ENCODE peak calls at places on chromosomes 4 and X, in five cellular contexts. One of them, this sample, is unnamed.

GRCh38 chrX:26574208-26574607 is 358.2 kb downstream of the MAGEB5 start:
- DNase-seq in stimulated activated CD4-positive, alpha-beta T cell treated with anti-CD3 and anti-CD28 coated beads, Interleukin-12 subunit alpha, Interleukin-12 subunit beta, amount 100 ng/mL, for 48 hours: no peak
- DNase-seq in stromal cell of bone marrow: no peak
- DNase-seq in OCI-LY7: no peak
- DNase-seq in CD4-positive, alpha-beta memory T cell: no peak
- DNase-seq in this sample: no peak

GRCh38 chr4:138910914-138911336 is 104.7 kb upstream of the NOCT start:
- DNase-seq in CD4-positive, alpha-beta memory T cell: no peak
- DNase-seq in OCI-LY7: no peak
- DNase-seq in stromal cell of bone marrow: peak; percentile 28
- DNase-seq in stimulated activated CD4-positive, alpha-beta T cell treated with anti-CD3 and anti-CD28 coated beads, Interleukin-12 subunit alpha, Interleukin-12 subunit beta, amount 100 ng/mL, for 48 hours: no peak
- DNase-seq in this sample: peak; percentile 95

GRCh38 chrX:150772150-150772970 is 79.2 kb downstream of the MTMR1 start:
- DNase-seq in CD4-positive, alpha-beta memory T cell: peak; percentile 61
- DNase-seq in OCI-LY7: peak; percentile 55
- DNase-seq in stromal cell of bone marrow: peak; percentile 14
- DNase-seq in stimulated activated CD4-positive, alpha-beta T cell treated with anti-CD3 and anti-CD28 coated beads, Interleukin-12 subunit alpha, Interleukin-12 subunit beta, amount 100 ng/mL, for 48 hours: peak; percentile 57
- DNase-seq in this sample: peak; percentile 61

GRCh38 chr4:2082118-2082517 is 23.0 kb downstream of the NAT8L start:
- DNase-seq in OCI-LY7: no peak
- DNase-seq in stromal cell of bone marrow: no peak
- DNase-seq in stimulated activated CD4-positive, alpha-beta T cell treated with anti-CD3 and anti-CD28 coated beads, Interleukin-12 subunit alpha, Interleukin-12 subunit beta, amount 100 ng/mL, for 48 hours: no peak
- DNase-seq in CD4-positive, alpha-beta memory T cell: no peak
- DNase-seq in this sample: no peak

GRCh38 chr4:152663203-152664066 is 16.4 kb downstream of the TMEM154 start:
- DNase-seq in CD4-positive, alpha-beta memory T cell: no peak
- DNase-seq in stimulated activated CD4-positive, alpha-beta T cell treated with anti-CD3 and anti-CD28 coated beads, Interleukin-12 subunit alpha, Interleukin-12 subunit beta, amount 100 ng/mL, for 48 hours: no peak
- DNase-seq in stromal cell of bone marrow: no peak
- DNase-seq in OCI-LY7: peak; percentile 90
- DNase-seq in this sample: no peak

GRCh38 chr4:168765726-168766125 is 244.3 kb downstream of the CBR4 start:
- DNase-seq in CD4-positive, alpha-beta memory T cell: no peak
- DNase-seq in stromal cell of bone marrow: peak; percentile 66
- DNase-seq in stimulated activated CD4-positive, alpha-beta T cell treated with anti-CD3 and anti-CD28 coated beads, Interleukin-12 subunit alpha, Interleukin-12 subunit beta, amount 100 ng/mL, for 48 hours: no peak
- DNase-seq in OCI-LY7: no peak
- DNase-seq in this sample: no peak

GRCh38 chr4:40205259-40206198 is 8.7 kb downstream of the RHOH start:
- DNase-seq in OCI-LY7: peak; percentile 88
- DNase-seq in stromal cell of bone marrow: no peak
- DNase-seq in CD4-positive, alpha-beta memory T cell: no peak
- DNase-seq in stimulated activated CD4-positive, alpha-beta T cell treated with anti-CD3 and anti-CD28 coated beads, Interleukin-12 subunit alpha, Interleukin-12 subunit beta, amount 100 ng/mL, for 48 hours: no peak
- DNase-seq in this sample: no peak

GRCh38 chr4:182212211-182212761 is 30.9 kb upstream of the TENM3 start:
- DNase-seq in OCI-LY7: no peak
- DNase-seq in stromal cell of bone marrow: no peak
- DNase-seq in CD4-positive, alpha-beta memory T cell: no peak
- DNase-seq in stimulated activated CD4-positive, alpha-beta T cell treated with anti-CD3 and anti-CD28 coated beads, Interleukin-12 subunit alpha, Interleukin-12 subunit beta, amount 100 ng/mL, for 48 hours: no peak
- DNase-seq in this sample: no peak

GRCh38 chr4:176492648-176493302 is 173.0 kb downstream of the SPCS3 start:
- DNase-seq in CD4-positive, alpha-beta memory T cell: no peak
- DNase-seq in OCI-LY7: no peak
- DNase-seq in stromal cell of bone marrow: no peak
- DNase-seq in stimulated activated CD4-positive, alpha-beta T cell treated with anti-CD3 and anti-CD28 coated beads, Interleukin-12 subunit alpha, Interleukin-12 subunit beta, amount 100 ng/mL, for 48 hours: no peak
- DNase-seq in this sample: no peak

GRCh38 chr4:179398414-179398813 is 1956.2 kb upstream of the AGA start:
- DNase-seq in stromal cell of bone marrow: no peak
- DNase-seq in OCI-LY7: no peak
- DNase-seq in CD4-positive, alpha-beta memory T cell: no peak
- DNase-seq in stimulated activated CD4-positive, alpha-beta T cell treated with anti-CD3 and anti-CD28 coated beads, Interleukin-12 subunit alpha, Interleukin-12 subunit beta, amount 100 ng/mL, for 48 hours: no peak
- DNase-seq in this sample: no peak

GRCh38 chr4:185039508-185040273 is 21.4 kb downstream of the HELT start:
- DNase-seq in stimulated activated CD4-positive, alpha-beta T cell treated with anti-CD3 and anti-CD28 coated beads, Interleukin-12 subunit alpha, Interleukin-12 subunit beta, amount 100 ng/mL, for 48 hours: no peak
- DNase-seq in OCI-LY7: peak; percentile 80
- DNase-seq in stromal cell of bone marrow: peak; percentile 22
- DNase-seq in CD4-positive, alpha-beta memory T cell: peak; percentile 60
- DNase-seq in this sample: peak; percentile 54

GRCh38 chrX:150200820-150201287 is 162.3 kb upstream of the MAMLD1 start:
- DNase-seq in stimulated activated CD4-positive, alpha-beta T cell treated with anti-CD3 and anti-CD28 coated beads, Interleukin-12 subunit alpha, Interleukin-12 subunit beta, amount 100 ng/mL, for 48 hours: peak; percentile 68
- DNase-seq in OCI-LY7: no peak
- DNase-seq in CD4-positive, alpha-beta memory T cell: no peak
- DNase-seq in stromal cell of bone marrow: peak; percentile 95
- DNase-seq in this sample: peak; percentile 12

GRCh38 chr4:125522992-125523391 is 208.2 kb downstream of the FAT4 start:
- DNase-seq in stromal cell of bone marrow: no peak
- DNase-seq in CD4-positive, alpha-beta memory T cell: no peak
- DNase-seq in OCI-LY7: no peak
- DNase-seq in stimulated activated CD4-positive, alpha-beta T cell treated with anti-CD3 and anti-CD28 coated beads, Interleukin-12 subunit alpha, Interleukin-12 subunit beta, amount 100 ng/mL, for 48 hours: no peak
- DNase-seq in this sample: peak; percentile 49